ENCODE peak calls at places on chromosomes 12 and 14, in ten cellular contexts. B is CD8-positive, alpha-beta T cell; C is uterus; Q is OCI-LY7; M is thyroid gland; D is right atrium auricular region; F is prostate gland; J is Peyer's patch; Z is tibial artery; I is heart left ventricle. K is an unnamed sample.

GRCh38 chr12:51393676-51394545 is 2.7 kb upstream of the GALNT6 start:
- DNase-seq in B (peak; percentile 27), C (no peak), Q (no peak), M (no peak), D (no peak), F (no peak), J (no peak), Z (no peak), I (peak; percentile 24), K (no peak)

GRCh38 chr14:65169351-65169750 is 67.0 kb upstream of the MAX start:
- DNase-seq in B (no peak), C (no peak), Q (peak; percentile 46), M (no peak), D (no peak), F (no peak), J (no peak), Z (no peak), I (no peak), K (no peak)

GRCh38 chr12:20175704-20176388 is 192.5 kb upstream of the PDE3A start:
- DNase-seq in B (no peak), C (no peak), Q (no peak), M (no peak), D (no peak), F (no peak), J (no peak), Z (no peak), I (no peak), K (no peak)

GRCh38 chr12:127165567-127166392 is 1101.2 kb upstream of the TMEM132C start:
- DNase-seq in B (peak; percentile 81), C (peak; percentile 53), Q (no peak), M (peak; percentile 91), D (peak; percentile 84), F (peak; percentile 70), J (peak; percentile 94), Z (peak; percentile 62), I (peak; percentile 86), K (peak; percentile 51)

GRCh38 chr14:59595071-59595470 is 18.5 kb upstream of the CCDC175 start:
- DNase-seq in B (no peak), C (no peak), Q (no peak), M (no peak), D (no peak), F (no peak), J (peak; percentile 71), Z (no peak), I (no peak), K (no peak)

GRCh38 chr14:85471744-85472143 is 58.2 kb upstream of the FLRT2 start:
- DNase-seq in B (no peak), C (no peak), Q (no peak), M (peak; percentile 4), D (no peak), F (no peak), J (no peak), Z (no peak), I (peak; percentile 21), K (no peak)

GRCh38 chr14:97878727-97879126 is 1081.5 kb downstream of the VRK1 start:
- DNase-seq in B (peak; percentile 8), C (peak; percentile 15), Q (no peak), M (peak; percentile 3), D (peak; percentile 69), F (peak; percentile 6), J (no peak), Z (peak; percentile 34), I (peak; percentile 11), K (peak; percentile 7)

GRCh38 chr12:50246873-50247612 is 36.3 kb downstream of the LIMA1 start:
- DNase-seq in B (no peak), C (peak; percentile 72), Q (no peak), M (peak; percentile 60), D (peak; percentile 82), F (peak; percentile 28), J (peak; percentile 80), Z (peak; percentile 86), I (peak; percentile 86), K (peak; percentile 88)

GRCh38 chr12:93773122-93773871 is 96.1 kb downstream of the CRADD start:
- DNase-seq in B (no peak), C (no peak), Q (no peak), M (no peak), D (no peak), F (no peak), J (no peak), Z (no peak), I (no peak), K (no peak)

GRCh38 chr14:21308479-21309237 is 28.8 kb downstream of the RPGRIP1 start:
- DNase-seq in B (peak; percentile 64), C (peak; percentile 57), Q (peak; percentile 94), M (peak; percentile 86), D (peak; percentile 79), F (peak; percentile 93), J (peak; percentile 81), Z (peak; percentile 31), I (peak; percentile 59), K (peak; percentile 72)

GRCh38 chr12:108516511-108517275 is 1.6 kb downstream of the FICD start:
- DNase-seq in B (no peak), C (no peak), Q (peak; percentile 36), M (no peak), D (no peak), F (no peak), J (no peak), Z (no peak), I (no peak), K (no peak)

GRCh38 chr14:101819251-101819990 is 57.9 kb downstream of the PPP2R5C start:
- DNase-seq in B (peak; percentile 68), C (no peak), Q (no peak), M (no peak), D (no peak), F (no peak), J (no peak), Z (no peak), I (no peak), K (no peak)

GRCh38 chr14:74804219-74804825 is 41.2 kb downstream of the YLPM1 start:
- DNase-seq in B (no peak), C (no peak), Q (peak; percentile 57), M (peak; percentile 58), D (no peak), F (no peak), J (no peak), Z (no peak), I (no peak), K (no peak)

GRCh38 chr12:14946856-14947255 is 8.5 kb upstream of the ERP27 start:
- DNase-seq in B (no peak), C (no peak), Q (no peak), M (no peak), D (no peak), F (no peak), J (no peak), Z (no peak), I (no peak), K (no peak)

GRCh38 chr14:96362071-96362964 is 823 bp downstream of the ATG2B start:
- DNase-seq in B (peak; percentile 26), C (peak; percentile 31), Q (peak; percentile 75), M (peak; percentile 50), D (no peak), F (peak; percentile 84), J (peak; percentile 59), Z (peak; percentile 28), I (peak; percentile 13), K (peak; percentile 20)

GRCh38 chr12:79098530-79098929 is 234.0 kb downstream of the SYT1 start:
- DNase-seq in B (no peak), C (no peak), Q (no peak), M (no peak), D (no peak), F (no peak), J (no peak), Z (no peak), I (no peak), K (no peak)

GRCh38 chr12:10033783-10034381 is 3.4 kb downstream of the CLEC9A start:
- DNase-seq in B (no peak), C (no peak), Q (peak; percentile 9), M (no peak), D (no peak), F (no peak), J (no peak), Z (no peak), I (no peak), K (no peak)

GRCh38 chr12:57550628-57551549 is 1.0 kb downstream of the KIF5A start:
- DNase-seq in B (no peak), C (no peak), Q (no peak), M (no peak), D (no peak), F (no peak), J (no peak), Z (no peak), I (no peak), K (no peak)

GRCh38 chr12:124513297-124513867 is 54.0 kb downstream of the NCOR2 start:
- DNase-seq in B (no peak), C (no peak), Q (no peak), M (no peak), D (no peak), F (no peak), J (no peak), Z (no peak), I (no peak), K (no peak)
- H3K4me3 ChIP-seq in B (no peak overlapping the region), C (no peak overlapping the region), Q (no peak overlapping the region), M (no peak overlapping the region), D (no peak overlapping the region), F (no peak overlapping the region), J (no peak overlapping the region), Z (no peak overlapping the region), I (no peak overlapping the region), K (no peak overlapping the region)

DNA sequence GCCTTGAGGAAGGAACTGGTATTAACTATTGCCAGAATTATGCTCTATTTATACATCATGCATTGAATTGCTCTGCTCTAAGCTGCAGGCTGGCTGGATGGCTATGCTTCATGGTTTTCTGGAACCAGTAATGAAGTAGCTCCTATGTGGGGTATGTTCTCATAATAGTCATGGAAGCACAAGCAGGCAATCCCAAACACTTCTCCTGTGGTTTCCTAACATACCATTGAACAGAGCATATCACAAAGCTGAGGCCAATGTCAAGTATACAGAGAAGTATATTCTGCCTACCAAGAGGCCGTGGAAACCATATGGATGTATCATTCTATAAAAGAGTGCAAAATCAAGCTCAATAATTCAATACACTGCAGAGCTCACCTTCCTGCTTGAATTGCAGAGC is 1752.4 kb upstream of the FLRT2 start:
- DNase-seq in B (no peak), C (no peak), Q (no peak), M (no peak), D (no peak), F (no peak), J (no peak), Z (no peak), I (no peak), K (no peak)
- H3K4me1 ChIP-seq in B (no peaks in the 10 kb centered on the region), C (no peaks in the 10 kb centered on the region), Q (no peaks in the 10 kb centered on the region), M (no peaks in the 10 kb centered on the region), D (no peaks in the 10 kb centered on the region), F (no peaks in the 10 kb centered on the region), J (no peaks in the 10 kb centered on the region), Z (no peaks in the 10 kb centered on the region), I (no peaks in the 10 kb centered on the region), K (no peaks in the 10 kb centered on the region)

GRCh38 chr14:92880851-92881250 is 42.1 kb upstream of the CHGA start:
- DNase-seq in B (no peak), C (no peak), Q (no peak), M (no peak), D (peak; percentile 28), F (peak; percentile 22), J (no peak), Z (no peak), I (no peak), K (no peak)
- TF ChIP-seq CTCF in B (no peak), C (no peak), Q (peak; percentile 55), M (no peak), D (peak; percentile 21), F (peak; percentile 52), J (peak; percentile 42), Z (no peak), I (peak; percentile 25), K (no peak)

DNA sequence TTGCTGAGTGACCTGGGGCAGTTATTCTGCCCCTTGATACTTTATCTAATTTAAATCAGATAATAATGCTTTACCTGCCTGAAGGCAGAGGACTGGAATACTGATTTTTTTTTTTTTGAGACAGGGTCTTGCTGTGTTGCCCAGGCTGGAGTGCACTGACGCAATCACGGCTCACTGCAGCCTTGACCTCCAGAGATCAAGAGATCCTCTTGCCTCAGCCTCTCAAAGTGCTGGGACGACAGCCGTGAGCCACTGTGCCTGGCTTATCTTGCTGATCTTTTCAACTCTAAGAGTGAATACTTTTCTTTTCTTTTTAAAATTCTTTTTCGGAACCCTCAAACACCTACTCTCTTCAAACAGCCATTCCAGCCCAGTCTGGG is 699 bp upstream of the B4GALNT3 start:
- DNase-seq in B (no peak), C (no peak), Q (no peak), M (no peak), D (no peak), F (no peak), J (no peak), Z (no peak), I (no peak), K (no peak)
- H3K4me3 ChIP-seq in B (no peak overlapping the region), C (peak overlapping the region; percentile 63), Q (no peak overlapping the region), M (peak overlapping the region; percentile 49), D (no peak overlapping the region), F (no peak overlapping the region), J (no peak overlapping the region), Z (peak overlapping the region; percentile 75), I (no peak overlapping the region), K (peak overlapping the region; percentile 60)